ENCODE peak calls at places on chromosome 15, in nine cellular contexts. S is A673; Q is AG10803; H is heart right ventricle; J is CD4-positive, alpha-beta memory T cell; D is tibial artery; K is CD8-positive, alpha-beta T cell; C is psoas muscle; O is neuronal stem cell. R is an unnamed sample.

GRCh38 chr15:49918106-49918505 is 200.9 kb downstream of the ATP8B4 start:
- DNase-seq in O (no peak), Q (peak), C (no peak), D (no peak), S (no peak), H (peak), J (no peak), K (no peak), R (peak)

GRCh38 chr15:88695595-88696186 is 56.9 kb downstream of the ISG20 start:
- DNase-seq in Q (no peak), C (no peak), H (no peak), J (no peak), D (no peak), S (no peak), K (no peak), O (no peak), R (no peak)

GRCh38 chr15:66650433-66650832 is 51.6 kb upstream of the SMAD6 start:
- DNase-seq in C (peak), J (no peak), D (peak), K (no peak), Q (no peak), H (no peak), S (no peak), O (no peak), R (no peak)

GRCh38 chr15:67164401-67164791 is 90.1 kb downstream of the AAGAB start:
- DNase-seq in Q (no peak), D (no peak), H (peak), O (no peak), K (no peak), S (no peak), J (no peak), C (no peak), R (no peak)

GRCh38 chr15:71237456-71238188 is 122.4 kb downstream of the THSD4 start:
- DNase-seq in H (peak), K (no peak), D (no peak), Q (peak), S (peak), J (no peak), O (no peak), C (peak), R (no peak)

GRCh38 chr15:68224546-68225250 is 4.8 kb downstream of the CLN6 start:
- DNase-seq in J (no peak), C (no peak), S (no peak), O (no peak), D (no peak), Q (no peak), H (no peak), K (no peak), R (no peak)

GRCh38 chr15:57183614-57184344 is 192.5 kb upstream of the CGNL1 start:
- DNase-seq in S (no peak), C (no peak), D (no peak), J (no peak), K (no peak), H (no peak), Q (peak), O (no peak), R (no peak)

GRCh38 chr15:42140383-42141070 is 15.9 kb downstream of the PLA2G4F start:
- DNase-seq in K (no peak), D (no peak), Q (no peak), S (no peak), O (no peak), C (no peak), H (no peak), J (no peak), R (no peak)

GRCh38 chr15:43215961-43216360 is 4.9 kb downstream of the EPB42 start:
- DNase-seq in D (no peak), J (no peak), K (no peak), O (no peak), Q (peak), C (no peak), H (no peak), S (no peak), R (peak)

GRCh38 chr15:64070965-64071851 is 22.4 kb downstream of the CIAO2A start:
- DNase-seq in Q (peak), K (no peak), O (no peak), C (peak), J (no peak), H (peak), D (peak), S (no peak), R (peak)

GRCh38 chr15:100083572-100083971 is 258.2 kb downstream of the ADAMTS17 start:
- DNase-seq in O (no peak), K (no peak), J (no peak), H (peak), S (no peak), C (no peak), D (peak), Q (no peak), R (no peak)

GRCh38 chr15:90004671-90005070 is 3.5 kb downstream of the ZNF710 start:
- DNase-seq in H (no peak), C (peak), D (peak), O (no peak), Q (peak), K (no peak), S (no peak), J (no peak), R (no peak)

GRCh38 chr15:67067161-67067853 is 1.9 kb downstream of the SMAD3 start:
- DNase-seq in S (peak), Q (peak), D (no peak), H (no peak), O (peak), K (no peak), J (no peak), C (no peak), R (no peak)

GRCh38 chr15:85584791-85585360 is 204.5 kb downstream of the AKAP13 start:
- DNase-seq in D (no peak), O (no peak), S (no peak), H (no peak), C (no peak), J (no peak), K (no peak), Q (no peak), R (no peak)
- H3K4me3 ChIP-seq in D (no peak), O (no peak), S (no peak), H (peak), C (peak), J (peak), K (no peak), Q (no peak), R (no peak)

GRCh38 chr15:26212109-26212508 is 349.0 kb upstream of the ATP10A start:
- DNase-seq in D (no peak), O (no peak), K (no peak), J (no peak), Q (no peak), C (no peak), S (no peak), H (no peak), R (no peak)
- H3K4me3 ChIP-seq in D (no peak), O (no peak), K (no peak), J (no peak), Q (no peak), C (no peak), S (no peak), H (no peak), R (no peak)

DNA sequence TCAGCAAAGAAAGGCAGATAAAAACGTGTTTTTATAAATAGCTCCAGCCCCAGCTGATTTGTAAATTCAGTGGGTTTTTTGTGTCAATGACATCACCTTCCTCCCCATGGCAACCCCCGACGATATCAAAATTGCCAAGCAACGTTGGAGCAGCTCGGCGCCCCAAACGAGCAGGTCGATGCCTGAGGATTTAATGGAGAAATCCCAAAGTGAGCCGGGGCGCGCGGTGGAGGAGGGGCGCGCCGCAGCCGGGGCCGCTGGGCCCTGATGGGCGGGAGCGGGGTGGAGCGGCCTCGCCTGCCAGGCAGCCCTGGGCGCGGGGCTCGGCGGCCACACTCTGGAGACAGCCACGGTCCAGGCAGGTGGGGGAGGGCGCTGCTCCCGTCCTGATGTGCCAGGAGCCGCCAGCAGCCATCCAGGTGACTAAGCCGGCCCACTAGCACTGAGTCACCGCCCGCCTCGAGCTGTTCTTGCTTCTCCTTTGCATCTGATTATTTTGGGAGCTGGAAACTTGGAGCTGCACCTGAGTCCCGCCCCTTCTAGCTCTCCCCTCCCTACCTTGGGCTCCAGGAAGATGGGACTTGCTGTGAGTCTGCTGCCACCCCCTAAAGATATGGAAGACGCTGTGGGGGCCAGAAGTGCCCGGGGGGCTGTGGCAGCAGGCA is at the start of gene PAK6:
- DNase-seq in J (no peak), H (no peak), K (no peak), O (peak), Q (peak), C (no peak), D (no peak), S (peak), R (no peak)
- H3K4me3 ChIP-seq in J (no peak), H (peak), K (no peak), O (peak), Q (peak), C (peak), D (peak), S (peak), R (peak)

DNA sequence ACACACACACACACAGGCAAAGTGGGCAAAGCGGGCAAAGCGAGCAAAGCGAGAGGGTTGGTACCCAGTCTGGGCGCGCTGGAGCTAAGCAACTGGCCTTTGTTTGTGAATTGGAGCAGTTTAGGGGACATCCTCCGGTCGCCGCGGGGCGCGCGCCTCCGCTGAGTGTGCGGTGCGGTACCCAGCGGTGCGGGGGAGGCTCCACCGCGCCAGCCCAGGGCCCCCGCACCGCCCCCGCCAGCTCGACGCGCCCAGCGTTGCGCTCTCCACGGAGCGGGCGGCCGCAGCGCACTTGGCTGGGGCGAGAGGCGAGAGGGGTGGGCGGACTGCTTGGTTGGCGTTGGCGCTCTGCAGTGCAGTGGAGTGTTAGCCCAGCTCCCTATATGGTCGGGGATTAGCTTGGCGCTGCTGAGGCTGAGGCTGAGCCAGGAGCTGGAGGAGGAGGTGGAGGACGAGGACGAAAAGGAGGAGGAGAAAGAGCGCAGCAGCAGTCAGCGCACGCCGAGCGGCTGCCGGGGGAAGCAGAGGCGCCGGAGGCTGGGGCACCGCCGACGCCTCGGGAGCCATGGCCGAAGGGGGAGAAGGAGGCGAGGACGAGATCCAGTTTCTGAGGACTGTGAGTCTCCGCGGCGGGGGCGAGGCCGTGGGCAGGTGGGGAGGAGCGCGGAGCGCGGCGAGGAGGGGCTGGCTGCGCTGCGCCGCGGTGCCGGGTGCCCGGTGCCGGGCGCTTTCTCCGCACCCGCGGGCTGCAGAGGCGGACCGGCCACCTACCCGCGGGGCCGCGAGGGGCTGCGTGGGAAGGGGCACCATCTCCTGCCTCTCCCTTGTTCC is at the start of gene RYR3:
- DNase-seq in C (peak), H (peak), Q (no peak), K (no peak), J (no peak), S (peak), D (peak), O (peak), R (peak)
- H3K4me3 ChIP-seq in C (peak), H (peak), Q (no peak), K (no peak), J (no peak), S (peak), D (peak), O (peak), R (peak)

DNA sequence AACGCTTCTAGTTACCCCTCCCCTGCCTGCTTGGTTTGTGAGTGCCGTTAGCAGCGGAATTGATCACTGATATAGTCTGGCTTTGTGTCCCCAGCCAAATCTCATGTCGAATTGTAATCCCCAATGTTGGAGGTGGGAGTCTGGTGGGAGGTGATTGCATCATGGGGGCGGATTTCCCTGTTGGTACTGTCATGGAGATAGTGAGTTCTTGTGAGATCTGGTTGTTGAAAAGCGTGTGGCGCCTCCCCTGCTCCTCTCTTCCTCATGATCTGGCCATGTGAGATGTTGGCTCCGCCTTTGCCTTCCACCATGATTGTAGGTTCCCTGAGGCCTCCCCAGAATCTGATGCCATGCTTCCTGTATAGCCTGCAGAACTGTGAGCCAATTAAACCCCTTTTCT is 47.3 kb upstream of the PGPEP1L start:
- DNase-seq in Q (no peak), J (no peak), D (no peak), O (no peak), H (no peak), S (no peak), K (no peak), C (no peak), R (no peak)
- H3K4me3 ChIP-seq in Q (no peak), J (no peak), D (no peak), O (no peak), H (no peak), S (no peak), K (no peak), C (no peak), R (no peak)

DNA sequence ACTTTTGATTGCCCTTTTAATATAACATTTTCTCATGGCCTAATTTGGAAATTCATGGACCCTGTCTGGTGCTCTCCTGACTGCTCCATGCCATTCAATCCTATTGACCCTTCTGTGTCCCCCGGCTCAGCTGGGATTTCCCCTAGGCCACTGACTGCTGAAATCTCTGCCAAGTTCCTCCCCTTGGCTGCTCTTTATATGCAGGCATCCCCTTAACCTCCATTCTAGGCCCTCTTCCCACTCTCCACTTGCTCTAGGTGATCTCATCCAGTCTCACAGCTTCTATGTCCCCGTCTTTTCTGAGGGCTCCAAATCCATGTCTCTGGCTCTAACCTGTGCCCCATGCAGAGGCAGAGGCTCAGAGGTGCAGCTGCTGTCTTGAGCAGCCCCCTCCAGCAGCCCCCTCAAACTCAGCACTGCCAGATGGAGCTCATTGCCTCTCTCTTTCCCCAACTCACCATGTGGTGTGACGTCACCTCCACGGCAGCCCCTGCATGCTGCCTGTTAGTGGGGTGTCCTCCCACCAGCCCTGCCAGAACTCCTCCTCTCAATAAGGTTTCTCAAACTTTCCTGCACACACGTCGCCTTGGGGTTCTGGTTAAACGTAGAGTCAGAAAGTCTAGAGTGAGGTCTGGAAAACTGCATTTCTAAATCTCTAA is 6.6 kb downstream of the FSD2 start:
- DNase-seq in C (no peak), Q (no peak), D (no peak), S (no peak), K (no peak), J (no peak), O (no peak), H (peak), R (no peak)
- H3K4me3 ChIP-seq in C (no peak), Q (no peak), D (no peak), S (no peak), K (no peak), J (no peak), O (no peak), H (no peak), R (no peak)

DNA sequence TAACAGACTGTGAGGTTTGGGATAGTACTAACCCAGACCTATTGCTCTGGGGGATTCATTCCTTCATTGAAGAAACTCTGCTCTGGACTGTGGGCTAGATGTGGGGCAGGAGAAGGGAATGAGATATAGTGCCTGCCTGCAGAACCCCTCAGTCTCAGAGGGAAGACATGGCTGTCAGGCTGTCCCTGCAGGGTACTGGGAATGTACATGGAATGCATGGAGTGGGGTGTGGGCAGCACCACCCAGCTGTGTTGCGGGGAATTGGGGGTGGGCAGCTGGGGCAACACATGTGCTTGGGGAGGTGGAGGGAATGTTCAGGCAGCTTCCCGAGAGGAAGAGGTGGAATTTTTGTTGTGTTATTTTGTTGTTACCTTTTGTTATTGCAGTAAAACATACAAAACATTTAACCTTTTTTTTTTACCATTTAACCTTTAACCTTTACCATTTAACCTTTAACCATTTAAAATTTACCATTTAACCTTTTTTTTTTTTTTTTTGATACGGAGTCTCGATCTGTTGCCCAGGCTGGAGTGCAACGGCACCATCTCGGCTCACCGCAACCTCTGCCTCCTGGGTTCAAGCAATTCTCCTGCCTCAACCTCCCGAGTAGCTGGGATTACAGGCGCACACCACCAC is 7.3 kb downstream of the PAQR5 start:
- DNase-seq in J (no peak), C (no peak), K (no peak), D (no peak), O (no peak), S (no peak), Q (no peak), H (no peak), R (no peak)
- H3K4me3 ChIP-seq in J (no peak), C (no peak), K (no peak), D (no peak), O (no peak), S (no peak), Q (no peak), H (no peak), R (no peak)

GRCh38 chr15:23403550-23403949 is 43.5 kb downstream of the GOLGA6L2 start:
- DNase-seq in H (peak), S (no peak), J (no peak), O (no peak), C (no peak), K (no peak), Q (no peak), D (peak), R (no peak)
- H3K4me3 ChIP-seq in H (no peak), S (no peak), J (no peak), O (no peak), C (no peak), K (no peak), Q (no peak), D (peak), R (no peak)

R was measured in retinal pigment epithelial cell.